ENCODE peak calls at places on chromosomes 2 and 18, in six cellular contexts. One of them, this sample, is unnamed.
A peak's percentile ranks its signal among the peaks of the same experiment; 100 is the strongest.

GRCh38 chr2:17036343-17036742 is 370.7 kb upstream of the CYRIA start:
- DNase-seq in upper lobe of right lung: no peak
- DNase-seq in heart right ventricle: no peak
- DNase-seq in astrocyte: no peak
- DNase-seq in cardiac muscle cell: no peak
- DNase-seq in AG04450: no peak
- DNase-seq in this sample: peak; percentile 10

GRCh38 chr18:58520964-58521363 is 107.9 kb downstream of the ALPK2 start:
- DNase-seq in upper lobe of right lung: no peak
- DNase-seq in heart right ventricle: no peak
- DNase-seq in astrocyte: no peak
- DNase-seq in cardiac muscle cell: no peak
- DNase-seq in AG04450: no peak
- DNase-seq in this sample: peak; percentile 61

GRCh38 chr18:46211816-46212215 is 107.6 kb downstream of the HAUS1 start:
- DNase-seq in upper lobe of right lung: no peak
- DNase-seq in heart right ventricle: no peak
- DNase-seq in astrocyte: peak; percentile 61
- DNase-seq in cardiac muscle cell: no peak
- DNase-seq in AG04450: no peak
- DNase-seq in this sample: no peak

GRCh38 chr18:47163241-47163640 is 12.9 kb downstream of the IER3IP1 start:
- DNase-seq in upper lobe of right lung: no peak
- DNase-seq in heart right ventricle: no peak
- DNase-seq in astrocyte: peak; percentile 71
- DNase-seq in cardiac muscle cell: no peak
- DNase-seq in AG04450: no peak
- DNase-seq in this sample: no peak

GRCh38 chr18:31931163-31931885 is 11.6 kb downstream of the TRAPPC8 start:
- DNase-seq in upper lobe of right lung: no peak
- DNase-seq in heart right ventricle: no peak
- DNase-seq in astrocyte: peak; percentile 37
- DNase-seq in cardiac muscle cell: no peak
- DNase-seq in AG04450: no peak
- DNase-seq in this sample: no peak

GRCh38 chr2:152607793-152608300 is 109.4 kb downstream of the PRPF40A start:
- DNase-seq in upper lobe of right lung: no peak
- DNase-seq in heart right ventricle: no peak
- DNase-seq in astrocyte: no peak
- DNase-seq in cardiac muscle cell: no peak
- DNase-seq in AG04450: no peak
- DNase-seq in this sample: no peak

GRCh38 chr2:97796465-97797126 is 83.2 kb downstream of the ZAP70 start:
- DNase-seq in upper lobe of right lung: no peak
- DNase-seq in heart right ventricle: no peak
- DNase-seq in astrocyte: no peak
- DNase-seq in cardiac muscle cell: no peak
- DNase-seq in AG04450: no peak
- DNase-seq in this sample: no peak

GRCh38 chr18:48788378-48788777 is 162.4 kb downstream of the SMAD7 start:
- DNase-seq in upper lobe of right lung: no peak
- DNase-seq in heart right ventricle: no peak
- DNase-seq in astrocyte: no peak
- DNase-seq in cardiac muscle cell: no peak
- DNase-seq in AG04450: no peak
- DNase-seq in this sample: no peak

GRCh38 chr2:196549052-196549451 is 90.5 kb upstream of the CCDC150 start:
- DNase-seq in upper lobe of right lung: no peak
- DNase-seq in heart right ventricle: no peak
- DNase-seq in astrocyte: no peak
- DNase-seq in cardiac muscle cell: no peak
- DNase-seq in AG04450: no peak
- DNase-seq in this sample: no peak

GRCh38 chr2:5290911-5291546 is 401.2 kb upstream of the SOX11 start:
- DNase-seq in upper lobe of right lung: no peak
- DNase-seq in heart right ventricle: no peak
- DNase-seq in astrocyte: no peak
- DNase-seq in cardiac muscle cell: peak; percentile 2
- DNase-seq in AG04450: no peak
- DNase-seq in this sample: no peak

GRCh38 chr2:981258-981657 is 30.6 kb downstream of the SNTG2 start:
- DNase-seq in upper lobe of right lung: no peak
- DNase-seq in heart right ventricle: no peak
- DNase-seq in astrocyte: no peak
- DNase-seq in cardiac muscle cell: no peak
- DNase-seq in AG04450: no peak
- DNase-seq in this sample: no peak

GRCh38 chr2:173649527-173650219 is 295.0 kb downstream of the CDCA7 start:
- DNase-seq in upper lobe of right lung: no peak
- DNase-seq in heart right ventricle: no peak
- DNase-seq in astrocyte: no peak
- DNase-seq in cardiac muscle cell: no peak
- DNase-seq in AG04450: no peak
- DNase-seq in this sample: no peak

GRCh38 chr2:165348441-165348840 is 109.2 kb downstream of the SCN2A start:
- DNase-seq in upper lobe of right lung: no peak
- DNase-seq in heart right ventricle: no peak
- DNase-seq in astrocyte: no peak
- DNase-seq in cardiac muscle cell: no peak
- DNase-seq in AG04450: no peak
- DNase-seq in this sample: no peak

GRCh38 chr2:181685150-181685688 is 4.9 kb upstream of the NEUROD1 start:
- DNase-seq in upper lobe of right lung: no peak
- DNase-seq in heart right ventricle: no peak
- DNase-seq in astrocyte: no peak
- DNase-seq in cardiac muscle cell: peak; percentile 69
- DNase-seq in AG04450: no peak
- DNase-seq in this sample: no peak

GRCh38 chr18:39841133-39842041 is 2113.6 kb upstream of the PIK3C3 start:
- DNase-seq in upper lobe of right lung: peak; percentile 68
- DNase-seq in heart right ventricle: peak; percentile 4
- DNase-seq in astrocyte: peak; percentile 54
- DNase-seq in cardiac muscle cell: peak; percentile 64
- DNase-seq in AG04450: peak; percentile 27
- DNase-seq in this sample: no peak

GRCh38 chr18:23867011-23867410 is 147.5 kb upstream of the TTC39C start:
- DNase-seq in upper lobe of right lung: no peak
- DNase-seq in heart right ventricle: no peak
- DNase-seq in astrocyte: no peak
- DNase-seq in cardiac muscle cell: no peak
- DNase-seq in AG04450: no peak
- DNase-seq in this sample: no peak

GRCh38 chr2:85326946-85327756 is 638 bp downstream of the TGOLN2 start:
- DNase-seq in upper lobe of right lung: peak; percentile 76
- DNase-seq in heart right ventricle: peak; percentile 58
- DNase-seq in astrocyte: no peak
- DNase-seq in cardiac muscle cell: peak; percentile 48
- DNase-seq in AG04450: no peak
- DNase-seq in this sample: no peak

GRCh38 chr2:233430651-233431050 is 76.4 kb downstream of the DGKD start:
- DNase-seq in upper lobe of right lung: no peak
- DNase-seq in heart right ventricle: no peak
- DNase-seq in astrocyte: no peak
- DNase-seq in cardiac muscle cell: no peak
- DNase-seq in AG04450: no peak
- DNase-seq in this sample: no peak

GRCh38 chr2:67476808-67477790 is 80.0 kb downstream of the ETAA1 start:
- DNase-seq in upper lobe of right lung: no peak
- DNase-seq in heart right ventricle: no peak
- DNase-seq in astrocyte: peak; percentile 41
- DNase-seq in cardiac muscle cell: peak; percentile 43
- DNase-seq in AG04450: no peak
- DNase-seq in this sample: peak; percentile 22

GRCh38 chr2:11784747-11785610 is 38.5 kb downstream of the LPIN1 start:
- DNase-seq in upper lobe of right lung: no peak
- DNase-seq in heart right ventricle: peak; percentile 18
- DNase-seq in astrocyte: peak; percentile 46
- DNase-seq in cardiac muscle cell: peak; percentile 51
- DNase-seq in AG04450: no peak
- DNase-seq in this sample: no peak

GRCh38 chr2:20418519-20418918 is 28.4 kb upstream of the RHOB start:
- DNase-seq in upper lobe of right lung: no peak
- DNase-seq in heart right ventricle: no peak
- DNase-seq in astrocyte: no peak
- DNase-seq in cardiac muscle cell: no peak
- DNase-seq in AG04450: no peak
- DNase-seq in this sample: no peak

GRCh38 chr18:55097406-55098170 is 138.3 kb upstream of the CCDC68 start:
- DNase-seq in upper lobe of right lung: no peak
- DNase-seq in heart right ventricle: no peak
- DNase-seq in astrocyte: peak; percentile 83
- DNase-seq in cardiac muscle cell: no peak
- DNase-seq in AG04450: no peak
- DNase-seq in this sample: peak; percentile 40

GRCh38 chr2:140401056-140401455 is 1620.9 kb upstream of the NXPH2 start:
- DNase-seq in upper lobe of right lung: no peak
- DNase-seq in heart right ventricle: no peak
- DNase-seq in astrocyte: no peak
- DNase-seq in cardiac muscle cell: no peak
- DNase-seq in AG04450: no peak
- DNase-seq in this sample: no peak

GRCh38 chr2:207166349-207167128 is 791 bp upstream of the KLF7 start:
- DNase-seq in upper lobe of right lung: peak; percentile 88
- DNase-seq in heart right ventricle: peak; percentile 84
- DNase-seq in astrocyte: peak; percentile 67
- DNase-seq in cardiac muscle cell: peak; percentile 87
- DNase-seq in AG04450: no peak
- DNase-seq in this sample: no peak

GRCh38 chr2:46855805-46856204 is 59.8 kb downstream of the MCFD2 start:
- DNase-seq in upper lobe of right lung: no peak
- DNase-seq in heart right ventricle: no peak
- DNase-seq in astrocyte: no peak
- DNase-seq in cardiac muscle cell: no peak
- DNase-seq in AG04450: no peak
- DNase-seq in this sample: peak; percentile 68
- H3K27ac ChIP-seq in upper lobe of right lung: peak overlapping the region; percentile 75
- H3K27ac ChIP-seq in heart right ventricle: peak overlapping the region; percentile 72
- H3K27ac ChIP-seq in astrocyte: peak overlapping the region; percentile 96
- H3K27ac ChIP-seq in cardiac muscle cell: no peak overlapping the region
- H3K27ac ChIP-seq in AG04450: peak overlapping the region; percentile 95
- H3K27ac ChIP-seq in this sample: peak overlapping the region; percentile 96

GRCh38 chr2:136058262-136058661 is 59.7 kb downstream of the CXCR4 start:
- DNase-seq in upper lobe of right lung: no peak
- DNase-seq in heart right ventricle: no peak
- DNase-seq in astrocyte: no peak
- DNase-seq in cardiac muscle cell: peak; percentile 59
- DNase-seq in AG04450: no peak
- DNase-seq in this sample: no peak

GRCh38 chr2:136058951-136059530 is 58.9 kb downstream of the CXCR4 start:
- DNase-seq in upper lobe of right lung: no peak
- DNase-seq in heart right ventricle: no peak
- DNase-seq in astrocyte: no peak
- DNase-seq in cardiac muscle cell: no peak
- DNase-seq in AG04450: no peak
- DNase-seq in this sample: no peak

GRCh38 chr2:136057802-136058140 is 60.2 kb downstream of the CXCR4 start:
- DNase-seq in upper lobe of right lung: no peak
- DNase-seq in heart right ventricle: no peak
- DNase-seq in astrocyte: no peak
- DNase-seq in cardiac muscle cell: no peak
- DNase-seq in AG04450: no peak
- DNase-seq in this sample: no peak

GRCh38 chr2:136056077-136056688 is 61.8 kb downstream of the CXCR4 start:
- DNase-seq in upper lobe of right lung: no peak
- DNase-seq in heart right ventricle: no peak
- DNase-seq in astrocyte: no peak
- DNase-seq in cardiac muscle cell: no peak
- DNase-seq in AG04450: no peak
- DNase-seq in this sample: no peak

GRCh38 chr2:136057023-136057801 is 60.7 kb downstream of the CXCR4 start:
- DNase-seq in upper lobe of right lung: no peak
- DNase-seq in heart right ventricle: no peak
- DNase-seq in astrocyte: no peak
- DNase-seq in cardiac muscle cell: no peak
- DNase-seq in AG04450: no peak
- DNase-seq in this sample: no peak
- H3K27ac ChIP-seq in upper lobe of right lung: no peak overlapping the region
- H3K27ac ChIP-seq in heart right ventricle: no peak overlapping the region
- H3K27ac ChIP-seq in astrocyte: no peak overlapping the region
- H3K27ac ChIP-seq in cardiac muscle cell: no peak overlapping the region
- H3K27ac ChIP-seq in AG04450: no peak overlapping the region
- H3K27ac ChIP-seq in this sample: no peak overlapping the region

DNA sequence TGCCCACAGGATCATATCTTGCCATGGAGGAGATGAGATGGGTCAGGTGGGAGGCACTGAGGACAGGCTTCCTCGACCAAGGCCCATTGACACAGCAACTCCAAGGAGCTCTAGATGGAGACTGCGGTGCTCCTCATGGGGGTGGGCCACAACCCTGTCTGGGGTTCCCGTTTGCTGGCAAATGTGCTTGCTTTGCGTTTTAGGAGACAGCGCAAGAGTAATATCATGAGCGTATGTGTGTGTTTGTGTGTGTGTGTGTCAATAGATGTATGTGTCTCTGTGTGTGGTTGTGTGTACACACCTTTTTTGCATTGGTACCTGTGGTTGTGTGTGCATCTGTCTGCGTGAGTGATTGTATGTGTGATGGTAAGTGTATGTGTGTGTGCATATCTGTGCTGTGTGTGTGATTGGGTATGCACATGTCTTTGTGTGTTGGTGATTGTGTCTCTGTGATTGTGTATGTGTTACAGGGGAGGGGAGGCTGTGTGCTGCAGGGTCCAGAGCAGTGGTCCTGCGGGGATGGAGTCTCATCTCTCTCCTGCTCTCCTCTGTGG is 4.4 kb downstream of the FBLN7 start:
- DNase-seq in upper lobe of right lung: peak; percentile 45
- DNase-seq in heart right ventricle: no peak
- DNase-seq in astrocyte: no peak
- DNase-seq in cardiac muscle cell: no peak
- DNase-seq in AG04450: no peak
- DNase-seq in this sample: no peak
- H3K27ac ChIP-seq in upper lobe of right lung: no peak overlapping the region
- H3K27ac ChIP-seq in heart right ventricle: no peak overlapping the region
- H3K27ac ChIP-seq in astrocyte: no peak overlapping the region
- H3K27ac ChIP-seq in cardiac muscle cell: no peak overlapping the region
- H3K27ac ChIP-seq in AG04450: no peak overlapping the region
- H3K27ac ChIP-seq in this sample: no peak overlapping the region

GRCh38 chr2:73930386-73930785 is 3.7 kb downstream of the DGUOK start:
- DNase-seq in upper lobe of right lung: no peak
- DNase-seq in heart right ventricle: no peak
- DNase-seq in astrocyte: no peak
- DNase-seq in cardiac muscle cell: no peak
- DNase-seq in AG04450: no peak
- DNase-seq in this sample: no peak
- H3K27ac ChIP-seq in upper lobe of right lung: no peak overlapping the region
- H3K27ac ChIP-seq in heart right ventricle: no peak overlapping the region
- H3K27ac ChIP-seq in astrocyte: no peak overlapping the region
- H3K27ac ChIP-seq in cardiac muscle cell: no peak overlapping the region
- H3K27ac ChIP-seq in AG04450: no peak overlapping the region
- H3K27ac ChIP-seq in this sample: peak overlapping the region; percentile 94